ENCODE peak calls at places on chromosome X, in six cellular contexts. D is H9, Y is fibroblast of lung, P is upper lobe of right lung, K is tibial nerve, M is PC-3. R is an unnamed sample.
A peak's percentile ranks its signal among the peaks of the same experiment; 100 is the strongest.

GRCh38 chrX:109660756-109661155 is 35.8 kb upstream of the KCNE5 start:
- DNase-seq in D (no peak), Y (peak; percentile 60), P (no peak), K (no peak), M (no peak), R (no peak)

GRCh38 chrX:108198420-108198819 is 106.8 kb downstream of the ATG4A start:
- DNase-seq in D (no peak), Y (peak; percentile 67), P (no peak), K (no peak), M (no peak), R (no peak)

GRCh38 chrX:136097871-136098805 is 49.2 kb upstream of the FHL1 start:
- DNase-seq in D (peak; percentile 69), Y (no peak), P (no peak), K (no peak), M (no peak), R (no peak)

GRCh38 chrX:22652596-22652995 is 347.2 kb upstream of the DDX53 start:
- DNase-seq in D (peak; percentile 60), Y (peak; percentile 40), P (no peak), K (no peak), M (peak; percentile 50), R (no peak)

GRCh38 chrX:103584606-103585005 is 709 bp upstream of the TCEAL4 start:
- DNase-seq in D (no peak), Y (peak; percentile 15), P (no peak), K (no peak), M (peak; percentile 11), R (no peak)

GRCh38 chrX:153934473-153935325 is at the start of gene NAA10:
- DNase-seq in D (peak; percentile 69), Y (peak; percentile 56), P (peak; percentile 86), K (no peak), M (peak; percentile 83), R (peak; percentile 81)

GRCh38 chrX:101659601-101660063 is at the start of gene ARMCX2:
- DNase-seq in D (peak; percentile 62), Y (peak; percentile 71), P (peak; percentile 67), K (peak; percentile 43), M (no peak), R (peak; percentile 85)

GRCh38 chrX:77749695-77750094 is 36.3 kb downstream of the ATRX start:
- DNase-seq in D (no peak), Y (no peak), P (no peak), K (no peak), M (peak; percentile 9), R (no peak)

GRCh38 chrX:50617183-50617582 is 146.6 kb upstream of the DGKK start:
- DNase-seq in D (no peak), Y (no peak), P (no peak), K (no peak), M (no peak), R (no peak)

GRCh38 chrX:53395605-53396298 is 26.7 kb downstream of the SMC1A start:
- DNase-seq in D (no peak), Y (no peak), P (no peak), K (no peak), M (no peak), R (no peak)

GRCh38 chrX:82412851-82413250 is 1095.2 kb upstream of the POU3F4 start:
- DNase-seq in D (no peak), Y (peak; percentile 12), P (no peak), K (no peak), M (peak; percentile 34), R (no peak)

GRCh38 chrX:120309873-120310730 is 1.2 kb downstream of the TMEM255A start:
- DNase-seq in D (peak; percentile 31), Y (no peak), P (no peak), K (no peak), M (peak; percentile 38), R (no peak)

GRCh38 chrX:68403522-68403921 is 29.8 kb downstream of the OPHN1 start:
- DNase-seq in D (no peak), Y (no peak), P (no peak), K (no peak), M (no peak), R (no peak)

GRCh38 chrX:118847676-118848075 is 24.1 kb downstream of the ZCCHC12 start:
- DNase-seq in D (no peak), Y (peak; percentile 57), P (no peak), K (peak; percentile 36), M (peak; percentile 80), R (no peak)

GRCh38 chrX:153297376-153297775 is 24.2 kb downstream of the PNMA6F start:
- DNase-seq in D (no peak), Y (no peak), P (no peak), K (no peak), M (no peak), R (no peak)

GRCh38 chrX:462853-463252 is 76.1 kb upstream of the PPP2R3B start:
- DNase-seq in D (no peak), Y (no peak), P (no peak), K (no peak), M (no peak), R (no peak)
- H3K9me3 ChIP-seq in D (no peaks in the 10 kb centered on the region), Y (peaks cover 4% of the 10 kb centered on the region), P (no peaks in the 10 kb centered on the region), K (no peaks in the 10 kb centered on the region), M (no peaks in the 10 kb centered on the region), R (no peaks in the 10 kb centered on the region)

GRCh38 chrX:868248-868647 is 237.7 kb downstream of the SHOX start:
- DNase-seq in D (no peak), Y (no peak), P (no peak), K (no peak), M (no peak), R (no peak)
- H3K9me3 ChIP-seq in D (no peaks in the 10 kb centered on the region), Y (peaks cover 7% of the 10 kb centered on the region), P (no peaks in the 10 kb centered on the region), K (no peaks in the 10 kb centered on the region), M (no peaks in the 10 kb centered on the region), R (no peaks in the 10 kb centered on the region)

DNA sequence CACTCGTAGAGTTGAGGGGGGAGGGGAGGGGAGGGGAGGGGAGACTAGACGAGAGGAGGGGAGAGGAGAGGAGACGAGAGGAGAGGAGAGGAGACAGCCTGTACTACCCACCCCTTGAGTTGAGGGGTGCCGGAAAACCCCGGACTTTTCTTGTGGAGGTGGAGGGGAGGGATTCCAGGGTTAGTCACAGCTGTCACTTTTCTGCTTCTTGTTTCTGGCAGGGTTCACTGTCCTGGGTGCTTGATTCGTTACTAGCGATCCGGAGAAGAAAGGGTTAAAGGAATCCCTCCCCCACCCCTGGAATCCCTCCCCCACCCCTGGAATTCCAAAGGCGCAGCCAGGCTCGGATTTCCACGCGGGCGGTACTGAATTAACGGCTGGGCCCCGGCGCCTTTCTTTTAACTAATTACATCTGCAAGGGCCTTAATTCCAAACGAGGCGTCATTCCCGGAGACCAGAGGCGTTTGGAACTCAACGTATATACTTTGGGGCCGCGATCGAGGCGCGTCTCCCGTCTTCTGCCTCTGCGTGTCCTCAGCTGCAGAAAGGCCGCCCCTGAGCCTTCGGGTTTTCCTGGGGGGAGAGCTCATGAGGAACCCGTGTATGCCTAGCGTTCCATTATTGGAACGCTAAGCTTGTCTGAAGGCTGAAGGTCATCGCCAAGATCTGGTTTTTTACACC is 20.1 kb upstream of the CSF2RA start:
- DNase-seq in D (peak; percentile 92), Y (no peak), P (no peak), K (no peak), M (no peak), R (no peak)
- H3K9me3 ChIP-seq in D (no peaks in the 10 kb centered on the region), Y (no peaks in the 10 kb centered on the region), P (no peaks in the 10 kb centered on the region), K (no peaks in the 10 kb centered on the region), M (no peaks in the 10 kb centered on the region), R (no peaks in the 10 kb centered on the region)

GRCh38 chrX:56031409-56031808 is 200.7 kb upstream of the KLF8 start:
- DNase-seq in D (no peak), Y (no peak), P (no peak), K (no peak), M (no peak), R (no peak)

GRCh38 chrX:56025872-56026571 is 206.1 kb upstream of the KLF8 start:
- DNase-seq in D (no peak), Y (no peak), P (no peak), K (no peak), M (no peak), R (no peak)

GRCh38 chrX:56029691-56030090 is 202.5 kb upstream of the KLF8 start:
- DNase-seq in D (no peak), Y (no peak), P (peak; percentile 61), K (no peak), M (no peak), R (no peak)

GRCh38 chrX:56026816-56027215 is 205.3 kb upstream of the KLF8 start:
- DNase-seq in D (no peak), Y (no peak), P (no peak), K (no peak), M (no peak), R (no peak)

GRCh38 chrX:56029188-56029587 is 203.0 kb upstream of the KLF8 start:
- DNase-seq in D (no peak), Y (no peak), P (no peak), K (no peak), M (peak; percentile 1), R (no peak)
- H3K9me3 ChIP-seq in D (peaks cover 25% of the 10 kb centered on the region), Y (no peaks in the 10 kb centered on the region), P (no peaks in the 10 kb centered on the region), K (no peaks in the 10 kb centered on the region), M (no peaks in the 10 kb centered on the region), R (no peaks in the 10 kb centered on the region)

DNA sequence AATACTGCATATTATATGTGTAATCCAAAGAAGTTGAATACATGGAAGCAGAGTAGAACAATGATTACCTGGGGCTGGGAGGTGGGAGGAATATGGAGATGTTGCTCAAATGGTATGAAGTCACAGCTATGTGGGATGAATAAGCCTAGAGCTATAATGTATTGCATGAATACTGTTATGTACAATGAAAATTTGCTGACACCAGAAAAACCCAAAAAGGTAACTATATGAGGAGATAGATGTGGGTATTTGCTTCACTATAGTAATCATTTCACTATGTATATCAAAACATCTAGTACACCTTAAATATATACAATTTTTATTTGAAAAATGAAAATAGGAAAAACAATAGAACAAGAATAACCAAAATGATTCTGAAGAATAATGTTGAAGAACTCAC is 11.2 kb downstream of the PAGE3 start:
- DNase-seq in D (no peak), Y (no peak), P (no peak), K (no peak), M (no peak), R (no peak)
- H3K9me3 ChIP-seq in D (peaks cover 34% of the 10 kb centered on the region), Y (no peaks in the 10 kb centered on the region), P (no peaks in the 10 kb centered on the region), K (no peaks in the 10 kb centered on the region), M (no peaks in the 10 kb centered on the region), R (no peaks in the 10 kb centered on the region)

GRCh38 chrX:1137531-1137930 is 74.9 kb downstream of the CRLF2 start:
- DNase-seq in D (peak; percentile 12), Y (no peak), P (no peak), K (no peak), M (no peak), R (no peak)

GRCh38 chrX:1139101-1139500 is 73.3 kb downstream of the CRLF2 start:
- DNase-seq in D (no peak), Y (no peak), P (no peak), K (no peak), M (no peak), R (no peak)

GRCh38 chrX:1144293-1144692 is 68.2 kb downstream of the CRLF2 start:
- DNase-seq in D (no peak), Y (no peak), P (no peak), K (no peak), M (no peak), R (no peak)

GRCh38 chrX:1138476-1138875 is 74.0 kb downstream of the CRLF2 start:
- DNase-seq in D (peak; percentile 12), Y (no peak), P (no peak), K (no peak), M (no peak), R (no peak)

DNA sequence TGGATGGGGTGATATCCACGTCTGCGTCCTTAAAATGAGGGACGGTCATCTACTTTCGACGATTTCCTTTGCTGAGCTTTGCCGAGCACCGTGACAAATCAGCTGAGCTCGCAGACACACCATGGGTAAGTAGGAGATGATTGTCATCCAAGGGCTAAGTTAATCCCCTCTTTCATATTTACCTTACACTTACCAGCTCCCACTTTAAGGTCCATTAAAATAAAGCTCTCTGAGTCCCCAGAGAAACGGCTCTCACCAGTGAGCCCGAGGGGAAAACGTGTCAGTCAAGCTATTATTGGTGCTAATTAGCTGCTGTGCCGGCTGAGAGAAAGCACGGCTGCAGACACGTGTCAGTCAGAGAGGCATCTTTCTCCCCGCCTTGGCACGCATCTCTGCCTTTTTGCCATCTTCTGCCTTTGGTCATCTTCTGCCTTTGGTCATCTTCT is 72.2 kb downstream of the CRLF2 start:
- DNase-seq in D (peak; percentile 12), Y (no peak), P (no peak), K (no peak), M (no peak), R (no peak)
- H3K9me3 ChIP-seq in D (no peaks in the 10 kb centered on the region), Y (no peaks in the 10 kb centered on the region), P (no peaks in the 10 kb centered on the region), K (no peaks in the 10 kb centered on the region), M (no peaks in the 10 kb centered on the region), R (no peaks in the 10 kb centered on the region)

R was measured in aorta.